ENCODE peak calls at places on chromosomes 1 and 21, in four cellular contexts. W is spleen, J is prostate gland, H is WERI-Rb-1. D is an unnamed sample.

GRCh38 chr1:206049919-206050600 is 2.9 kb upstream of the RHEX start:
- DNase-seq in W (no peak), H (no peak), J (no peak), D (no peak)

GRCh38 chr1:70961374-70961773 is 86.2 kb downstream of the PTGER3 start:
- DNase-seq in H (no peak), W (no peak), J (no peak), D (no peak)

GRCh38 chr1:208161656-208162375 is 82.4 kb downstream of the PLXNA2 start:
- DNase-seq in W (no peak), J (no peak), H (peak), D (no peak)

GRCh38 chr1:44485933-44486475 is 80.9 kb downstream of the RNF220 start:
- DNase-seq in H (no peak), W (no peak), J (no peak), D (no peak)

GRCh38 chr1:116015679-116016078 is 39.4 kb downstream of the SLC22A15 start:
- DNase-seq in W (no peak), H (no peak), J (no peak), D (no peak)

GRCh38 chr1:111471012-111471411 is 2.8 kb upstream of the C1orf162 start:
- DNase-seq in W (peak), J (no peak), H (no peak), D (no peak)

GRCh38 chr21:45880097-45881068 is 101.2 kb upstream of the COL6A1 start:
- DNase-seq in J (peak), H (peak), W (peak), D (peak)

GRCh38 chr1:234884006-234884405 is 244.6 kb downstream of the TOMM20 start:
- DNase-seq in J (no peak), H (no peak), W (no peak), D (peak)

GRCh38 chr1:170261669-170262068 is 115.9 kb downstream of the NTMT2 start:
- DNase-seq in J (no peak), H (no peak), W (no peak), D (no peak)

GRCh38 chr1:190754769-190755168 is 277.1 kb upstream of the BRINP3 start:
- DNase-seq in J (no peak), W (no peak), H (no peak), D (no peak)

GRCh38 chr1:65372557-65372956 is 47.9 kb upstream of the LEPR start:
- DNase-seq in W (no peak), H (no peak), J (no peak), D (no peak)

GRCh38 chr1:178650950-178651461 is 74.0 kb upstream of the RALGPS2 start:
- DNase-seq in J (no peak), W (no peak), H (peak), D (no peak)

GRCh38 chr1:227225715-227226346 is 92.5 kb downstream of the CDC42BPA start:
- DNase-seq in W (no peak), J (no peak), H (no peak), D (no peak)

GRCh38 chr1:161198206-161198876 is 513 bp downstream of the ADAMTS4 start:
- DNase-seq in J (no peak), H (peak), W (peak), D (peak)

GRCh38 chr1:157878059-157878458 is 36.5 kb upstream of the CD5L start:
- DNase-seq in W (no peak), H (peak), J (no peak), D (no peak)

GRCh38 chr1:65952692-65953091 is 160.0 kb downstream of the PDE4B start:
- DNase-seq in H (no peak), J (no peak), W (no peak), D (no peak)

GRCh38 chr1:221039616-221040015 is 160.4 kb downstream of the HLX start:
- DNase-seq in H (no peak), J (no peak), W (no peak), D (no peak)

GRCh38 chr1:35660581-35661473 is 19.5 kb upstream of the PSMB2 start:
- DNase-seq in W (no peak), H (no peak), J (no peak), D (no peak)

GRCh38 chr1:243713470-243714186 is 136.4 kb downstream of the AKT3 start:
- DNase-seq in H (peak), J (no peak), W (no peak), D (no peak)

GRCh38 chr1:172040466-172040865 is 199.2 kb downstream of the DNM3 start:
- DNase-seq in W (no peak), J (no peak), H (no peak), D (no peak)

GRCh38 chr1:24957016-24957807 is 27.1 kb upstream of the RUNX3 start:
- DNase-seq in W (peak), J (no peak), H (no peak), D (no peak)

GRCh38 chr1:223835754-223836153 is 10.0 kb downstream of the TP53BP2 start:
- DNase-seq in H (no peak), J (no peak), W (no peak), D (no peak)

GRCh38 chr1:233269656-233270055 is 25.9 kb downstream of the PCNX2 start:
- DNase-seq in H (no peak), J (no peak), W (no peak), D (no peak)

GRCh38 chr1:15667362-15667761 is 16.8 kb upstream of the PLEKHM2 start:
- DNase-seq in W (no peak), J (no peak), H (peak), D (no peak)

GRCh38 chr1:27149084-27149483 is 5.8 kb downstream of the SLC9A1 start:
- DNase-seq in J (no peak), H (no peak), W (no peak), D (no peak)

GRCh38 chr1:155002479-155003226 is at the start of gene ZBTB7B:
- DNase-seq in J (peak), W (peak), H (no peak), D (peak)

GRCh38 chr1:220409751-220410370 is 118.1 kb upstream of the MARK1 start:
- DNase-seq in J (no peak), W (no peak), H (no peak), D (no peak)

GRCh38 chr1:11661105-11661504 is 2.9 kb upstream of the FBXO6 start:
- DNase-seq in W (peak), H (no peak), J (no peak), D (no peak)

GRCh38 chr21:43869486-43870325 is 4.7 kb downstream of the AGPAT3 start:
- DNase-seq in H (no peak), J (no peak), W (peak), D (peak)

GRCh38 chr1:15406911-15407559 is 2.7 kb upstream of the EFHD2 start:
- DNase-seq in J (no peak), H (no peak), W (no peak), D (no peak)

GRCh38 chr1:168136709-168137514 is at the start of gene GPR161:
- DNase-seq in H (peak), W (peak), J (peak), D (peak)

GRCh38 chr1:100332331-100332730 is 20.0 kb upstream of the CDC14A start:
- DNase-seq in W (no peak), J (no peak), H (no peak), D (no peak)

GRCh38 chr1:68120136-68120791 is 69.8 kb upstream of the DIRAS3 start:
- DNase-seq in J (peak), H (peak), W (no peak), D (no peak)

GRCh38 chr1:31581821-31582810 is 5.8 kb downstream of the TINAGL1 start:
- DNase-seq in H (no peak), W (no peak), J (no peak), D (no peak)

GRCh38 chr1:10252508-10252907 is 42.1 kb downstream of the KIF1B start:
- DNase-seq in J (no peak), H (no peak), W (no peak), D (no peak)

GRCh38 chr1:211705439-211706205 is 30.2 kb upstream of the NEK2 start:
- DNase-seq in W (no peak), H (no peak), J (no peak), D (no peak)

GRCh38 chr1:84803604-84804003 is 89.4 kb downstream of the LPAR3 start:
- DNase-seq in H (no peak), J (no peak), W (no peak), D (no peak)

GRCh38 chr1:237792149-237792548 is 98.6 kb downstream of the ZP4 start:
- DNase-seq in W (no peak), J (no peak), H (no peak), D (no peak)

DNA sequence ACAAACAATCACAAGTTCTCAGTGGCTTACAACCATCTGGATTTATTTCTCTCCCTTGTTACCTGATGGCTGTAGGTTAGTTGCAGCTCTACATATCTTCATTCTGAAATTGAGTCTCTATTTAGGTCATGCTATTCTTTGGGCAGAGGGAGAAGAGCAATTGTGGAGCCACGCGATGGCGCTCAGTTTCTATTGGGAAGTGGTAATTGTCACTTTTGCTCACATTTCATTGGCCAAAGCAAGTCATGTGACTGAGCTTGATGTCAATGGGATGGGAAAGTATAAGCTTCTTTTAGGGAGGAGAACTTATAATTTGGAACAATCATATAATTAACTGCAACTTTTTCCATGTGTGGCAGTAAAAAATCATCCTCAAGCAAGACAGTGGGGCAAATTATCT is 166.5 kb downstream of the LMO4 start:
- DNase-seq in J (no peak), W (no peak), H (no peak), D (no peak)
- TF ChIP-seq CTCF in J (no peak), W (no peak), H (no peak), D (no peak)

GRCh38 chr1:79069828-79070227 is 63.3 kb upstream of the ADGRL4 start:
- DNase-seq in H (no peak), W (no peak), J (no peak), D (no peak)
- TF ChIP-seq CTCF in H (no peak), W (no peak), J (peak), D (peak)

DNA sequence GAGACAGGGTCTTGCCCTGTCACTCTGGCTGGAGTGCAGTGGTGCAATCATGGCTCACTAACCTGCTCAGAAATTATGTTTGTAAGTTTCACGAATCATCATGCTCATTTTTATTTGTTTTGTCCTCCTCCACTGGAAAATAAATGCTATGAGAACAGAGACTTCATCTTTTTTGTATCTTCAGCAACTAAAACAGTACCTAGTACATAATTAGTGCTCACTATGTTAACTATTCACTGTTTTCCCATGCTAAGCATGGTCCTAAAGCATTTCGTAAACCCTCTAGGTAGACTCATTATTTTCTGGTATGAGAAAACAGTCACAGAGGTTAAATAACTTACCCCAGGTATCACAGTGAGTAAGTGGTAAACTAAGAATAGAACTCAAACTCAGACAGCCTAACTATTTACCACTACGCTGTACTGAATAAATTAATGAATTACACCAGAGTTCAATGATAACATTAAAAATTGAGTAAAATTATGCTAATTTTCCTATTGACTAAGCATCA is 118.4 kb downstream of the RERE start:
- DNase-seq in H (no peak), W (no peak), J (no peak), D (no peak)
- TF ChIP-seq CTCF in H (no peak), W (no peak), J (no peak), D (no peak)

GRCh38 chr1:47627016-47627415 is 189.2 kb downstream of the FOXD2 start:
- DNase-seq in W (no peak), H (no peak), J (no peak), D (no peak)
- TF ChIP-seq CTCF in W (no peak), H (no peak), J (no peak), D (no peak)

DNA sequence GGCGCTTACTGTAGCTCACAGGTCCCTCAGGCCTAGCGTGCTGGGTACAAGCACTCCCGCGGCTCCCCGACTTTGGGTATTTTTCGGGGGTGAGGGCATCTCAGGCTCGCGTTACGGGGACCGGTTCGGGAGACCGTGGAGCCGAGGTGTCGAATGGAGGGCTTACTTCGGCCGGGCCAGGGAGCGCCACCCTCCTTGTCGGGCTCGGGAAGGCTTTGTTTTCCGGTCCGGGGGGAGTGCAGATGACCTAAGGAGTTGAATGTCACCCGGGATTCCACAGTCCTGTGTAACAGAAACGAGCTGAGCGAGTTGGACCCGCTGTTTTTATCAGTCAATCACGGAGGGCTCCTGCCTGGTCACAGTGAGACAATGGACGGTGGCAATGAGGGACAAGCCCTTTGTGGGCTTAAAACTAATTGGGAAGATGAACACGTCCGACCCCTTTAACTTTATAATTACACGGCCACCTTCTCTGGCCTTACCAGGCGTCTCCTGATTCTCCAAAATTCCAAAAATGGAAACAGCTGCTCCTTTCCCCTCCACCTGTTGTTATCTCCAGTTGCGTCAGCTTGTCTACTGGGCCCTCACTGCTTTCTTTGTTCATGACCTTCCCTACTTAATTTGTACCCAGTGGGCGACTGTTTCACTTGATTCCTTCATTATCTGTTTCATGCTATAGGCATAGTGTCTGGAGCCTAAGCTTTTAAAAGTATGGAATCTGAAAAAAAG is 912 bp upstream of the TRIM45 start:
- DNase-seq in H (no peak), J (no peak), W (no peak), D (no peak)
- TF ChIP-seq CTCF in H (no peak), J (peak), W (no peak), D (peak)

DNA sequence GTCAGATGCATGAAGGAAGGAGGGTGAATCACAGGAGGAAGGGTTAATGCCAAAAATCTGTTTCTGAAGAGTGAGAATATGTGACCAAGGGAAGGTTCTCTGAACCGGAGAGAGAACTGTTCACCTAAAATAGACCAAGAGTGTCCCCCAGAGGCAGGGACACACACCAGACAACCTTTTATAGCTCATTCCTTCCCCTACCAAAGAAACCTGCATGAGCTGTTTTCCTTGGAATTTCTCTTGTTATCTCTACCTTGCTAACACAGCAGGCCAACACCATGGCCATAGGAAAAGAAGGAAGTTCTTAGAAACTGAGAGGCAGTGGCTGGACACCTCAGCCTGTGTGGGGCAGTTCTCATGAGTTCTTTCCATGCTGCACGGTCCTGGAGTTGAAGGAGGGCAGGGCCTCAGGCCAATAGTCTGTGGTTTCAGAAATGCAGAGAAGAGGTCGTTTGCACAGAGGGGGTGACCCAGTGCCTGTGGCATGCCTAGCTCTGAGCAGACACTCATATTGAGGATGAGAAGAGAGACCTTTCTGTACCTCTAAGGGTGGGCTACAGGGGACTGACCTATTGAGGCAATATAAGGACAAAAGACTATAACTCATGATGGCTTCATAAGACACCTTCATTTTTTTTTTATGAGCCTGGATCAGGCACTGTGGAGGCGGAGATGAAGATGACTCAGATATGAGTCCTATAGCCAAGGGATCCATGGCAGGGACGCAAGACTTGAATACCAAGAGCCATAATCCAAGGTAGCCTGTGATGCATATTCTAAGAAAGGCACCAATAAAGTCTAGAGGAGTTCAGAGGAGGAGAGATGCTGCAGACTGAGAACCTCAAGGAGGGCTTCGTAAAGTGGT is 39.4 kb downstream of the IGFN1 start:
- DNase-seq in W (no peak), J (no peak), H (no peak), D (no peak)
- TF ChIP-seq CTCF in W (no peak), J (no peak), H (peak), D (peak)